ENCODE peak calls at places on chromosome 7, in eight cellular contexts. O, T, I, P, Q, V, Y and L are unnamed samples.

GRCh38 chr7:41336981-41337380 is 365.9 kb downstream of the INHBA start:
- DNase-seq in O (no peak), T (no peak), Y (no peak), Q (no peak), V (no peak), P (no peak), I (no peak), L (no peak)

GRCh38 chr7:76016191-76016947 is 22.0 kb upstream of the TMEM120A start:
- DNase-seq in I (no peak), V (no peak), P (no peak), T (no peak), O (no peak), Q (no peak), Y (no peak), L (no peak)

GRCh38 chr7:32892521-32893224 is 1.1 kb upstream of the KBTBD2 start:
- DNase-seq in O (peak; percentile 21), P (peak; percentile 61), T (peak; percentile 23), Q (peak; percentile 67), V (peak; percentile 69), Y (peak; percentile 37), I (peak; percentile 72), L (peak; percentile 45)

GRCh38 chr7:25930492-25931048 is 221.4 kb upstream of the NFE2L3 start:
- DNase-seq in T (no peak), O (no peak), P (no peak), V (no peak), I (no peak), Q (no peak), Y (no peak), L (no peak)

GRCh38 chr7:108073305-108074070 is 56.7 kb downstream of the LAMB4 start:
- DNase-seq in T (no peak), O (no peak), I (no peak), V (no peak), P (no peak), Y (no peak), Q (no peak), L (no peak)

GRCh38 chr7:68321076-68321639 is 1277.1 kb upstream of the AUTS2 start:
- DNase-seq in P (peak; percentile 0), O (no peak), T (no peak), I (no peak), Y (peak; percentile 66), Q (no peak), V (peak; percentile 9), L (no peak)

GRCh38 chr7:93856319-93856718 is 34.2 kb downstream of the TFPI2 start:
- DNase-seq in V (no peak), Y (no peak), P (peak; percentile 79), O (no peak), Q (peak; percentile 12), T (no peak), I (no peak), L (no peak)

GRCh38 chr7:138773176-138773575 is 24.6 kb upstream of the TMEM213 start:
- DNase-seq in Y (no peak), O (no peak), P (no peak), T (no peak), Q (no peak), I (no peak), V (no peak), L (no peak)

GRCh38 chr7:135834262-135834661 is 85.6 kb upstream of the FAM180A start:
- DNase-seq in Q (no peak), T (no peak), I (no peak), V (no peak), P (no peak), Y (no peak), O (no peak), L (no peak)

GRCh38 chr7:131819891-131820290 is 263.5 kb upstream of the PODXL start:
- DNase-seq in Y (no peak), Q (no peak), T (no peak), P (no peak), O (no peak), V (peak; percentile 32), I (no peak), L (no peak)

GRCh38 chr7:140230862-140231778 is 54.3 kb upstream of the KDM7A start:
- DNase-seq in Q (peak; percentile 46), I (no peak), P (peak; percentile 16), O (peak; percentile 55), T (peak; percentile 38), Y (peak; percentile 42), V (peak; percentile 87), L (no peak)

GRCh38 chr7:27661776-27662489 is 750 bp downstream of the HIBADH start:
- DNase-seq in P (peak; percentile 45), O (peak; percentile 46), Q (no peak), Y (peak; percentile 24), V (no peak), I (peak; percentile 72), T (peak; percentile 38), L (peak; percentile 24)

GRCh38 chr7:40507166-40507565 is 372.4 kb downstream of the SUGCT start:
- DNase-seq in Y (no peak), V (no peak), P (peak; percentile 17), O (peak; percentile 11), I (no peak), Q (no peak), T (peak; percentile 15), L (no peak)

GRCh38 chr7:130231792-130232191 is 24.1 kb downstream of the SSMEM1 start:
- DNase-seq in Y (no peak), Q (no peak), P (no peak), O (no peak), V (no peak), T (no peak), I (no peak), L (no peak)

GRCh38 chr7:8065356-8065813 is 96.8 kb downstream of the GLCCI1 start:
- DNase-seq in V (no peak), T (no peak), P (peak; percentile 79), Q (no peak), O (no peak), I (no peak), Y (no peak), L (no peak)

GRCh38 chr7:37732253-37732652 is 48.7 kb downstream of the GPR141 start:
- DNase-seq in O (peak; percentile 59), Y (no peak), Q (peak; percentile 26), T (peak; percentile 65), V (peak; percentile 67), I (peak; percentile 81), P (peak; percentile 12), L (no peak)

GRCh38 chr7:22781230-22781711 is 41.4 kb downstream of the TOMM7 start:
- DNase-seq in I (no peak), P (peak; percentile 18), O (no peak), Y (no peak), V (no peak), T (no peak), Q (no peak), L (no peak)

GRCh38 chr7:67137464-67137863 is 140.8 kb downstream of the TYW1 start:
- DNase-seq in I (no peak), Y (no peak), O (no peak), P (peak; percentile 80), Q (no peak), T (no peak), V (no peak), L (no peak)

GRCh38 chr7:151806204-151806603 is 70.7 kb downstream of the PRKAG2 start:
- DNase-seq in T (no peak), P (no peak), O (no peak), Q (no peak), V (no peak), Y (no peak), I (peak; percentile 52), L (no peak)

GRCh38 chr7:90625562-90625961 is 29.4 kb downstream of the CDK14 start:
- DNase-seq in T (no peak), Y (peak; percentile 33), O (no peak), V (peak; percentile 80), P (no peak), Q (no peak), I (no peak), L (no peak)

GRCh38 chr7:112571852-112572607 is 91.2 kb downstream of the LSMEM1 start:
- DNase-seq in I (no peak), O (no peak), V (peak; percentile 25), Y (no peak), P (no peak), T (no peak), Q (no peak), L (no peak)

DNA sequence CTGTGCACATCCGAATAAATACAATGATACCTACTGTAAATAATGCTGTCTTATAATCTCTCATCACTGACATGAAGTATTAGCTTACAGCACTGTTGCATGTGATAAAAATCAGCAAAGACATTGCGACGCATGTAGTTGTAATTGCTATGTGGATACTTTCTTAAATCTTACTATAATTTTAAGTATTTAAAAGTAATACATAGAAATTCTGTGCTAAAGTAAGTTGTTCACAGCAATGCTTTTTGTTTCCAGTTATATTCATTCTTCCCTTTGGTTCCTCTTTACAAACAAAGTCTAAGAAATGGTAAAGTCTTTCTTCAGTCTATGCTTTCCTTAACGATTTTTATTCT is 113.7 kb upstream of the DGKB start:
- DNase-seq in T (no peak), I (no peak), Q (no peak), O (no peak), Y (no peak), V (no peak), P (no peak), L (no peak)
- TF ChIP-seq CTCF in T (no peak), I (no peak), Q (no peak), O (no peak), Y (peak; percentile 4), V (no peak), P (no peak), L (no peak)

GRCh38 chr7:125130173-125130572 is 200.5 kb upstream of the POT1 start:
- DNase-seq in T (no peak), V (no peak), Q (no peak), Y (no peak), P (no peak), I (no peak), O (no peak), L (no peak)
- TF ChIP-seq CTCF in T (no peak), V (no peak), Q (no peak), Y (no peak), P (no peak), I (no peak), O (no peak), L (no peak)

GRCh38 chr7:96827701-96828100 is 118.1 kb upstream of the SEM1 start:
- DNase-seq in P (no peak), Y (no peak), T (no peak), V (peak; percentile 2), O (no peak), I (no peak), Q (no peak), L (no peak)
- TF ChIP-seq CTCF in P (no peak), Y (no peak), T (no peak), V (no peak), O (no peak), I (no peak), Q (no peak), L (no peak)

DNA sequence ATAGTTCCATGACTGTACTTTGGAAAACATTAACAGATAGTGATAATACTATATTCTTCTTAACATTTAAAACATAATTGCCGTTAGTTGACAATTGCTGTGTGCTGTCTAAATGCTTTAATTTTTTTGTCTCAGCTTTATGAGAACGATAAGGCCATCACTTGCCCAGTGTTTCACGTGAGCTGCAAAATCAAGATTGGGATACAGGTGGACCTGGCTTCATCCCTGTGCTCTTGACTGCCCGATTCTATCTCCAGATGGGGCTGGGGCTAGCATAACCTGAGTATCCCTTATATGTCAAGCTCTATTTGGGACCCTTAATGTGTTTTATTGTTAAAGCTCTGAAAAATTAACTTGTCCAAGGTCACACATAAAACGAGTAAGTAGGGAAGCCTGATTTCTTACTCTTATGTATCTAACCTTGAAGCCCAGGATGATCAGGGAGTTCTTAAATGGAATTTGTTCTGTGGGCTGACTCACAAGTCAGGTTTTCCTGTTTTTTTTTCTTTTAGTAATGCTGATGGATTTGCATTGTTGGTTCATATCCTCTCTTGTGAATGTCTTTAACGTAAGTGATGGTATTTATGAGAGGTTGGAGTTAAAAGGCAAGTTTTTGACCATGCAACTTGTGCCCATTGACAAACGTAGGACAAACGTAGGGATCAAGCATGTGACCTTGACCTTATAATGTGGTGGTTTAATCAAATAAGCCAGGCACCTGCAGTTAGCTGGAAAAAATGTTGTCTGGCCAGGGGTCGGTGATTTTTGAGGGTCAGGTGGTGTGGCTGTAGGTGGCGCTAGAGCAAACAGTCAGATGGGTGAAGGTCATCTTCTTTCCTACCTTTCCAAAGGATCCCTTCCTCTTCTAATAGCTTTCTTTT is 3.6 kb downstream of the PRKAR2B start:
- DNase-seq in Y (no peak), Q (no peak), O (no peak), I (no peak), T (no peak), V (no peak), P (no peak), L (no peak)
- TF ChIP-seq CTCF in Y (no peak), Q (peak; percentile 18), O (no peak), I (no peak), T (no peak), V (peak; percentile 54), P (no peak), L (no peak)